ENCODE peak calls at places on chromosomes 6 and 20, in seven cellular contexts. R is H1, J is HL-60, V is stomach, L is K562, Y is breast epithelium, O is Panc1. K is an unnamed sample.

GRCh38 chr20:52809003-52809402 is 163.2 kb upstream of the TSHZ2 start:
- DNase-seq in R (no peak), J (no peak), V (no peak), L (no peak), Y (no peak), O (no peak), K (no peak)

GRCh38 chr6:93779086-93779858 is 359.9 kb upstream of the EPHA7 start:
- DNase-seq in R (no peak), J (no peak), V (no peak), L (no peak), Y (no peak), O (no peak), K (peak)

GRCh38 chr6:27836783-27837635 is 75.2 kb downstream of the OR2B2 start:
- DNase-seq in R (peak), J (peak), V (peak), L (peak), Y (no peak), O (peak), K (peak)

GRCh38 chr6:169144356-169144755 is 109.3 kb downstream of the THBS2 start:
- DNase-seq in R (no peak), J (no peak), V (no peak), L (no peak), Y (no peak), O (no peak), K (no peak)

GRCh38 chr20:45087814-45088213 is 13.1 kb downstream of the KCNS1 start:
- DNase-seq in R (no peak), J (no peak), V (no peak), L (no peak), Y (no peak), O (no peak), K (no peak)

GRCh38 chr6:35448191-35448590 is 3.9 kb upstream of the FANCE start:
- DNase-seq in R (no peak), J (no peak), V (no peak), L (no peak), Y (no peak), O (no peak), K (no peak)

GRCh38 chr6:107323133-107323785 is 136.1 kb downstream of the PDSS2 start:
- DNase-seq in R (no peak), J (no peak), V (no peak), L (no peak), Y (no peak), O (no peak), K (no peak)

GRCh38 chr6:36731622-36732310 is 34.1 kb downstream of the RAB44 start:
- DNase-seq in R (no peak), J (no peak), V (no peak), L (no peak), Y (no peak), O (no peak), K (peak)

GRCh38 chr6:140225587-140226438 is 851.4 kb upstream of the CITED2 start:
- DNase-seq in R (no peak), J (no peak), V (no peak), L (no peak), Y (no peak), O (no peak), K (no peak)

GRCh38 chr6:22737331-22737730 is 168.0 kb downstream of the HDGFL1 start:
- DNase-seq in R (peak), J (no peak), V (no peak), L (no peak), Y (peak), O (no peak), K (peak)

GRCh38 chr6:83474309-83474708 is 38.0 kb upstream of the PRSS35 start:
- DNase-seq in R (no peak), J (no peak), V (no peak), L (no peak), Y (no peak), O (no peak), K (peak)

DNA sequence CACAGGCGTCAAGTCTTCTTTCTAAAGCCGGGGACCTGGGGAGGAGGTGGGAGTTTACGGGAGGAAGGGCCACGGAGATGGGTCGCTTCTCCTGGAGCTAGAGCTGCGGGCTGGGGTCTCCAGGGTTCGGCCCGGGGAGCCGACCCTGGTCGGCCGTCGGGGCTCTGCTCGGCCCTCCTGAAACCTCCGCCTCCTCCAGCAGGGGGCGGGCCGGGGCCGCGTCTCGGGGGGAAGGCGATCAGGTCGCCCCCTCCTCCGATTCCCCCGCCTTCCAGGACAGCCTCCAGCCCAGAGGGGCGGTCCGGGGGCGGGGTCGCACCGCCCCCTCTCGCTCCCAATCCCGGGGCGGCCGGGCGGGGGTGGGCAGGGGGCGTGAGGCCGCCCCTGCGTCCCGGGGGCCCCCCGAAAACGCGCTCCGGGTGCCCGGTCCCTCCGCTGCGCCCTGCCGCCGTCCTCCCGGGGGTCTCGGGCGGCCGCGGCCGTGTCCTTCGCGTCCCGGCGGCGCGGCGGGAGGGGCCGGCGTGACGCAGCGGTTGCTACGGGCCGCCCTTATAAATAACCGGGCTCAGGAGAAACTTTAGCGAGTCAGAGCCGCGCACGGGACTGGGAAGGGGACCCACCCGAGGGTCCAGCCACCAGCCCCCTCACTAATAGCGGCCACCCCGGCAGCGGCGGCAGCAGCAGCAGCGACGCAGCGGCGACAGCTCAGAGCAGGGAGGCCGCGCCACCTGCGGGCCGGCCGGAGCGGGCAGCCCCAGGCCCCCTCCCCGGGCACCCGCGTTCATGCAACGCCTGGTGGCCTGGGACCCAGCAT is at the start of gene CEBPB:
- DNase-seq in R (peak), J (peak), V (peak), L (peak), Y (peak), O (no peak), K (peak)
- TF ChIP-seq POLR2AphosphoS5 in R (peak), J (peak), V (peak), L (peak), Y (peak), O (peak), K (peak)

DNA sequence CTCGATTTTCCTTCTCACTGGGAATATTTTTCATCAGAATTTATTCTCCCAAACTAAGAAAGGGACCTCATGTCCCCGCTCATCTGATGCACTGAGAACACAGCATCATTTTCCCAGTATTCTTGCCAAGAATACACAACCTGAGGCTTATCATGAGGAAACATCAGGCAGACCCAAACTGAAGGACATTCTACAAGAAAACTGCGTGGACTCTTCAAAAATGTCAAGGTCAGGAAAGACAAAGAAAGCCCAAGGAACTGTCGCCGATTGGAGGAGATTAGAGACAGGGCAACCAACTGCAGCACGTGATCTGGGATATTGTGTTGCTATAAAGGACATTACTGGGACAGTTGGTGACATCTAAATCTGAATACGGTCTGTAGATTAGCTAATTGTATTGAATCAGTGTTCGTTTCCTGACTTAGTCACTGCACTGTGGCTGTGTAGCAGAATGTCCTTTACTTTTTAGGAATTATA is 72.3 kb downstream of the SNX5 start:
- DNase-seq in R (no peak), J (no peak), V (no peak), L (no peak), Y (no peak), O (no peak), K (no peak)
- H3K4me3 ChIP-seq in R (no peak), J (no peak), V (no peak), L (no peak), Y (peak), O (no peak), K (peak)

DNA sequence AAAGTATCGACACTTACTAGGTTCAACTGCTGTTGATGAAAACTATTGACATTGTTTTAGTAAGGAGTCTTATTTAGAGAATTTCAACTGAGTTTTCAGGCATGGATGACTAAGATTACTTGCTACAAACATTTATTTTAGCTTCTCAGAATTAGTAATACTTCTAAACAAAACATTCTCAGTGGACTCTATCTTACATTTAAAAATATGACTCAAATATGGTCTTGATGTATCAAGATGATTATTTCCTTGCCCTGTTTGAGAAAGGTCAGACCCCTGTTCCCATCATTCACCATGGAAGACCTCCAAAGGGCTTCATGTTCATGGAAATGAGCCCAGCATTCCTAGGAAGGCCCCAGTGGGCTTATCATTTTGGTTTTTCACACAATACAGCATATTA is 24.5 kb upstream of the TRPC4AP start:
- DNase-seq in R (no peak), J (no peak), V (no peak), L (no peak), Y (no peak), O (no peak), K (no peak)
- H3K27ac ChIP-seq in R (no peak), J (no peak), V (peak), L (no peak), Y (no peak), O (no peak), K (no peak)

DNA sequence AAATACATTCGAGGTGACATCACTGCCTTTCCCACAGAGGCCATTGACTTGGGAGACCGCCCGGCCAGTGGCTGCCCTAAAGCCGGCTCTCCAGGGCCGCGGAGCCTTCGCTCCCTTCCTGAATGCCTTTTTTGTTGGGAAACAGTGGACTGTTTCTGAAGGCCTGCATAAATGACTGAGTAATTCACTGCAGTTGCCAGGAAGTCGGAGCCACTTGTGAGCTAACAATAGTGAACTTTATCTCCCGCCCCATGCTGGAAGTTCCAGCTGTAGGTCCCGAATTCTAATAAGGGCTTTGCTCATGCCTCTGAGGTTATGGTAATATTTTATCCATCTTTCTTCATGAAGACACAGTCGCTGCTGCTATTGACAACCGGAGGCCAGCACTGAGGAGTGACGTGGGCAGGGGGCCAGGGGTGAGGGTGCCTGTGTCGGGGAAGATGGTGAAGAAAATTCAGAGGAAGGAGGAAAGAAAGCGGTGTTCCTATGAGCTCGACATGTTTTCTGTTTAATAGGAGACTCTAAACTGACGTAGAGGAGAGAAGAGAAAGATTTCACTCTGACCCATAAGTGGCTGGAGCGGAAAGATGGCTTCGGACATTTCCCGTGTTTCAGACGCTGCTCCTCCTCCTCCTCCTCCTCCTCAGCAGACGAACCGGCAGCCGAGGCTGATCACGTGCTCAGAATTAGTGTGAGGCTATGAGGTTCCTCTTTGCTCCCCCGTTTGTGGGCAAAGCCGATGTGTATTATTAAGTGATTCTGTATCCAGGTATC is 671.2 kb downstream of the QKI start:
- DNase-seq in R (no peak), J (no peak), V (no peak), L (no peak), Y (peak), O (no peak), K (peak)
- TF ChIP-seq POLR2AphosphoS5 in R (no peak), J (no peak), V (no peak), L (no peak), Y (no peak), O (no peak), K (no peak)

DNA sequence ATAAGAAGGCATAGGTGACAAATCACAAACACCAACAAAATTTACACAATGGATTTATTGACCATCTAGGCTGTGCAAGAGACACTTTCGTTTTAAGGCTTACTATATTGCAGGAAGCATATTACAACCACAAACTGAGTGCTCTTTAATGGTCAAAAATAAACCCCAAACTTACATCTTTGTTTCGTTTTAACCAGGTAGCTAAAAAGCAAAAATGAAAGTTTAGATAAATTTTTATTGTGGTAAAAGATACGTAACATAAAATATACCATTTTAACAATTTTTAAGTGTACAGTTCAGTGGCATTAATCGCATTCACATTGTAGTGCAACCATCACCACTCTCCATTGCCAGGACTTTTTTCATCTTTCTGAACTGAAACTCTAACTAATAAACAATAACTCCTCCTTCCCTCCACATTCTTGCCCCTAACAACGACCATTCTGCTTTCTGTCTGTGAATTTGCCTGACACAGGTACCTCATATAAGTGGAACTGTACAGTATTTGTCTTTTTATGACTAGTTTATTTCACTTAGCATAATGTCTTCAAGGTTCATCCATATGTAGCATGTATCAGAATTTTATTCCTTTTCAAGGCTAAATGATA is 32.3 kb upstream of the DUSP22 start:
- DNase-seq in R (no peak), J (no peak), V (no peak), L (no peak), Y (no peak), O (no peak), K (no peak)
- H3K4me3 ChIP-seq in R (no peak), J (no peak), V (no peak), L (no peak), Y (no peak), O (no peak), K (no peak)